ENCODE peak calls at places on chromosomes 6 and 20, in four cellular contexts. E is MM.1S, P is heart left ventricle, V is HCT116. Z is an unnamed sample.

GRCh38 chr6:128266946-128267345 is 253.5 kb downstream of the PTPRK start:
- DNase-seq in V (no peak), E (no peak), P (no peak), Z (no peak)

GRCh38 chr6:137496392-137496767 is 2.2 kb upstream of the OLIG3 start:
- DNase-seq in P (no peak), V (no peak), E (no peak), Z (no peak)

GRCh38 chr20:35615667-35616464 is at the start of gene SPAG4:
- DNase-seq in P (peak; percentile 99), V (no peak), E (peak; percentile 100), Z (peak; percentile 93)

GRCh38 chr6:43308101-43308989 is at the start of gene CRIP3:
- DNase-seq in P (peak; percentile 64), V (no peak), E (peak; percentile 39), Z (no peak)

GRCh38 chr6:7542065-7542877 is 800 bp downstream of the DSP start:
- DNase-seq in P (peak; percentile 37), E (no peak), V (no peak), Z (no peak)

GRCh38 chr20:2093200-2093781 is 8.3 kb upstream of the STK35 start:
- DNase-seq in V (peak; percentile 46), E (peak; percentile 59), P (no peak), Z (no peak)

GRCh38 chr6:45691426-45691825 is 313.7 kb upstream of the SUPT3H start:
- DNase-seq in E (no peak), P (no peak), V (no peak), Z (no peak)

GRCh38 chr6:27061235-27061993 is 186.1 kb upstream of the PRSS16 start:
- DNase-seq in V (no peak), E (no peak), P (no peak), Z (no peak)

GRCh38 chr6:154039231-154039842 is at the start of gene OPRM1:
- DNase-seq in V (no peak), P (no peak), E (no peak), Z (no peak)

GRCh38 chr6:18277181-18278006 is 13.1 kb upstream of the DEK start:
- DNase-seq in V (no peak), P (no peak), E (no peak), Z (no peak)

GRCh38 chr6:18415671-18416340 is 28.7 kb downstream of the RNF144B start:
- DNase-seq in V (no peak), E (no peak), P (no peak), Z (no peak)

GRCh38 chr20:52799130-52799529 is 173.0 kb upstream of the TSHZ2 start:
- DNase-seq in E (no peak), P (no peak), V (no peak), Z (no peak)

GRCh38 chr6:121533321-121533841 is 97.9 kb downstream of the GJA1 start:
- DNase-seq in V (no peak), P (no peak), E (no peak), Z (no peak)

GRCh38 chr6:43698584-43699349 is 11.2 kb upstream of the MRPS18A start:
- DNase-seq in V (no peak), E (no peak), P (peak; percentile 70), Z (no peak)

GRCh38 chr20:46089076-46089337 is 755 bp downstream of the NCOA5 start:
- DNase-seq in E (no peak), V (no peak), P (no peak), Z (no peak)

GRCh38 chr20:7497985-7498384 is 442.3 kb downstream of the HAO1 start:
- DNase-seq in P (no peak), V (no peak), E (no peak), Z (no peak)

GRCh38 chr6:116406678-116407345 is 36.1 kb downstream of the DSE start:
- DNase-seq in P (no peak), E (no peak), V (no peak), Z (no peak)

GRCh38 chr20:36367907-36368306 is 61.8 kb downstream of the DLGAP4 start:
- DNase-seq in V (no peak), P (no peak), E (no peak), Z (no peak)

GRCh38 chr6:47631248-47632196 is 66.9 kb upstream of the ADGRF4 start:
- DNase-seq in P (no peak), E (peak; percentile 52), V (peak; percentile 55), Z (no peak)

GRCh38 chr6:133173276-133173675 is 67.9 kb upstream of the EYA4 start:
- DNase-seq in E (no peak), P (peak; percentile 35), V (no peak), Z (no peak)

GRCh38 chr6:28606424-28607391 is 81.0 kb downstream of the GPX5 start:
- DNase-seq in E (no peak), V (peak; percentile 87), P (no peak), Z (peak; percentile 78)

GRCh38 chr6:4732691-4733315 is 43.4 kb upstream of the CDYL start:
- DNase-seq in E (no peak), P (peak; percentile 80), V (peak; percentile 31), Z (no peak)

GRCh38 chr20:543369-544152 is at the start of gene CSNK2A1:
- DNase-seq in V (peak; percentile 89), E (peak; percentile 93), P (peak; percentile 96), Z (peak; percentile 90)

GRCh38 chr6:113358063-113358583 is 499.0 kb upstream of the MARCKS start:
- DNase-seq in V (no peak), P (no peak), E (no peak), Z (no peak)

GRCh38 chr20:50746138-50746940 is 15.0 kb downstream of the PARD6B start:
- DNase-seq in P (no peak), E (no peak), V (no peak), Z (no peak)

GRCh38 chr20:50762435-50763201 is 31.2 kb downstream of the PARD6B start:
- DNase-seq in P (peak; percentile 92), V (no peak), E (no peak), Z (peak; percentile 51)

GRCh38 chr6:63787021-63787420 is 151.4 kb downstream of the PHF3 start:
- DNase-seq in P (no peak), E (no peak), V (no peak), Z (no peak)

GRCh38 chr6:43180985-43181384 is 1.0 kb upstream of the CUL9 start:
- DNase-seq in P (no peak), V (no peak), E (no peak), Z (no peak)

GRCh38 chr6:107458687-107459282 is 579 bp downstream of the PDSS2 start:
- DNase-seq in E (peak; percentile 44), V (no peak), P (no peak), Z (no peak)

GRCh38 chr20:56166781-56167465 is 81.6 kb upstream of the MC3R start:
- DNase-seq in P (no peak), E (no peak), V (no peak), Z (no peak)

GRCh38 chr6:157288575-157288974 is 34.7 kb downstream of the TMEM242 start:
- DNase-seq in P (no peak), V (no peak), E (no peak), Z (no peak)

GRCh38 chr20:61684136-61684535 is 381.5 kb downstream of the TAF4 start:
- DNase-seq in E (no peak), V (no peak), P (no peak), Z (no peak)

GRCh38 chr6:125100018-125100652 is 53.4 kb upstream of the TPD52L1 start:
- DNase-seq in V (no peak), E (no peak), P (no peak), Z (no peak)

GRCh38 chr6:125101656-125102055 is 51.9 kb upstream of the TPD52L1 start:
- DNase-seq in P (no peak), E (no peak), V (no peak), Z (no peak)

GRCh38 chr6:125102411-125102810 is 51.2 kb upstream of the TPD52L1 start:
- DNase-seq in E (no peak), V (no peak), P (no peak), Z (no peak)

GRCh38 chr6:125099211-125100017 is 54.2 kb upstream of the TPD52L1 start:
- DNase-seq in E (peak; percentile 19), P (peak; percentile 69), V (peak; percentile 49), Z (peak; percentile 57)

GRCh38 chr6:125101128-125101527 is 52.4 kb upstream of the TPD52L1 start:
- DNase-seq in E (no peak), P (no peak), V (no peak), Z (no peak)
- H3K27ac ChIP-seq in E (no peak overlapping the region), P (no peak overlapping the region), V (no peak overlapping the region), Z (peak overlapping the region; percentile 34)

DNA sequence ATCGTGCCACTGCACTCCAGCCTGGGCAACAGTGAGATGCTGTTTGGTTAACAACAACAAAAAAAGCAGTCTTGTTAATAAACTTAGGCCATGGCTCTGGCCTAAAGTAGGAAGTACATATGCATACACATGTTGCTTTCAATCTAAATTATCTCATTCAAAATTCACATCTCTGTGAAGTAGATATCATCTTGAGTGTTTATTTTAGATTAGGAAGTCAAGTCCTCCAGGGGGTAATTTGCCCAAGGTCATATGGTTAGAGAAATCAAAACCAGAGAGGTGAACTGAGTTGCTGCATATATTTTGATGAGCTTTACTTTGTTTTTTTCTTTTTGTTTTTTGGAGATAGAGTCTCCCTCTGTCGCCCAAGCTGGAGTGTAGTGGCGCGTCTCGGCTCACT is 52.8 kb downstream of the B4GALT5 start:
- DNase-seq in V (no peak), P (no peak), E (no peak), Z (no peak)
- H3K27ac ChIP-seq in V (no peak overlapping the region), P (no peak overlapping the region), E (no peak overlapping the region), Z (no peak overlapping the region)

DNA sequence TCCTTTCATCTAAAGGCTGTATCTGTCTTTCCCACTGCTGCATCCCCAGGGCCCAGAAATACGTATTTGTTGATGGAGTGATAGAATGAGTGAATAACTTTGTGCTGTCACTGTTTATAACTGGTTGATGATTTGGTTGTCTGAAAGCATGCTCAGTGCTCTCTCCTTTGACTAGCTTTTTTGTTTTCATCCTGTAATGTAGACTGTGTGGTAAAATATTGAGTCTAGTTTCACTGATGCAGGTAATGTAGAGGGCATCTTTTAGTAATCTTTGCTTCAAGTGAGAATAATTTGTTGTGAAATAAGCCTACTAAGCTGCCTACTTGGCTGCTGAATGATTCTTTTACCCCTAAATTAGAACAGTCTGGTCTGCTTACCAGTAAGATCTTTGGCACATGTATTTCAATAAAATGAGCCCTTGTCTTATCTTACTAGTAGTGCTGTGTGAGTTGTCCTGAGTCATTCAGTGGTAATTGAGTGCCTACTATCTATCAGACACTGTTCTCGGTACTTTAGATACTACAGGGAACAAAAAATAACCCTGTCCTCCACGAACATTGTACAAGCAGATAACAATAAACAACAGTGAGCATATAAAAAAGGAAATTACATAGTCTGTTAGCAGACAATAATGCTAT is 39.9 kb downstream of the MAPK14 start:
- DNase-seq in V (no peak), P (no peak), E (no peak), Z (no peak)
- H3K27ac ChIP-seq in V (no peak overlapping the region), P (no peak overlapping the region), E (no peak overlapping the region), Z (no peak overlapping the region)

GRCh38 chr6:160275511-160276003 is 16.9 kb upstream of the SLC22A2 start:
- DNase-seq in P (no peak), E (no peak), V (no peak), Z (no peak)

GRCh38 chr6:160276126-160276525 is 17.5 kb upstream of the SLC22A2 start:
- DNase-seq in P (no peak), V (no peak), E (no peak), Z (no peak)

GRCh38 chr6:160277546-160277945 is 18.9 kb upstream of the SLC22A2 start:
- DNase-seq in E (no peak), V (no peak), P (no peak), Z (no peak)

GRCh38 chr6:160278311-160278710 is 19.7 kb upstream of the SLC22A2 start:
- DNase-seq in V (no peak), P (no peak), E (no peak), Z (no peak)

DNA sequence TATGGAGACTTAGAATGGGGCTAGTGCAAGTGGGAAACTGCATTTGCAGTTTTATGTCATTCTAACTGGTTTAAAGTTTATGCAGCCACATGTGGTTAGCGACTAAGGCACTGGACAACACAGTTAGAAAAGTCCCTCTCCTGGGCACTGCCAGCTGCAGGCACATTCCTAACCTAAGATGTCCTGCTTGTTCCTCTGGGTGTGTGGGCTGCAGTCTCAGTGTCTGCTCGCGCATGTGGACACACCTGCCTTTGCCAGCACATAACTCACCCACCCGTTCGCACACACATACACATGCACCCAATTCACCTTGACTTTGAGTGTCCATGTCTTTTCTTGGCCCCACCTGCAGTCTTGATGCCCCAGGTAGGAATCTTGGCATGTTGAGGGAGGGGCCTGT is 18.5 kb upstream of the SLC22A2 start:
- DNase-seq in P (no peak), E (no peak), V (no peak), Z (no peak)
- H3K27ac ChIP-seq in P (no peak overlapping the region), E (no peak overlapping the region), V (no peak overlapping the region), Z (no peak overlapping the region)

Z was measured in caudate nucleus.